ENCODE peak calls at places on chromosomes 2 and 18, in six cellular contexts. C, N, A, H, W and P are unnamed samples. For H3K27me3, the result is how much of the 10 kb centered on the place peaks cover.

GRCh38 chr18:39571511-39571910 is 2005.9 kb upstream of the CELF4 start:
- DNase-seq in C (no peak), N (no peak), H (no peak), W (no peak), A (no peak), P (no peak)

GRCh38 chr2:201129044-201129505 is 13.1 kb downstream of the CFLAR start:
- DNase-seq in W (no peak), C (peak), H (peak), N (no peak), A (no peak), P (peak)

GRCh38 chr2:30392097-30392496 is 54.9 kb upstream of the LCLAT1 start:
- DNase-seq in W (no peak), A (no peak), C (no peak), H (no peak), N (no peak), P (no peak)

GRCh38 chr18:11095674-11096293 is 53.6 kb downstream of the PIEZO2 start:
- DNase-seq in H (no peak), N (no peak), C (no peak), W (no peak), A (no peak), P (no peak)

GRCh38 chr2:204234879-204235278 is 298.3 kb downstream of the ICOS start:
- DNase-seq in W (no peak), A (no peak), C (no peak), H (no peak), N (no peak), P (no peak)

GRCh38 chr2:165665614-165666013 is 128.4 kb downstream of the GALNT3 start:
- DNase-seq in W (no peak), H (no peak), A (no peak), C (no peak), N (no peak), P (no peak)

GRCh38 chr2:23069935-23070334 is 315.0 kb upstream of the KLHL29 start:
- DNase-seq in H (no peak), C (no peak), W (no peak), A (no peak), N (no peak), P (no peak)

GRCh38 chr2:127820080-127820668 is 9.2 kb upstream of the WDR33 start:
- DNase-seq in A (no peak), H (no peak), N (no peak), C (no peak), W (no peak), P (no peak)

GRCh38 chr2:63049291-63050185 is 1.1 kb upstream of the OTX1 start:
- DNase-seq in W (no peak), H (no peak), A (no peak), C (no peak), N (peak), P (no peak)

GRCh38 chr18:11148655-11149440 is 521 bp downstream of the PIEZO2 start:
- DNase-seq in H (no peak), N (no peak), W (no peak), C (no peak), A (no peak), P (no peak)

GRCh38 chr18:75005622-75006021 is 203.3 kb downstream of the PTGR3 start:
- DNase-seq in W (no peak), H (no peak), A (no peak), C (no peak), N (no peak), P (no peak)

GRCh38 chr18:58268849-58269248 is 224.8 kb downstream of the NEDD4L start:
- DNase-seq in H (no peak), W (no peak), A (no peak), N (no peak), C (peak), P (no peak)

GRCh38 chr2:16664809-16665745 is 557 bp downstream of the CYRIA start:
- DNase-seq in C (no peak), N (peak), W (no peak), A (no peak), H (no peak), P (no peak)

GRCh38 chr2:67888351-67889005 is 174.3 kb downstream of the C1D start:
- DNase-seq in W (no peak), N (no peak), H (no peak), A (no peak), C (no peak), P (no peak)

GRCh38 chr2:158724803-158725271 is 70.3 kb upstream of the DAPL1 start:
- DNase-seq in C (peak), A (peak), N (no peak), W (no peak), H (peak), P (no peak)

GRCh38 chr2:40914648-40915047 is 462.8 kb upstream of the SLC8A1 start:
- DNase-seq in C (no peak), H (no peak), A (no peak), W (no peak), N (no peak), P (no peak)

GRCh38 chr2:146992057-146992456 is 852.8 kb upstream of the ACVR2A start:
- DNase-seq in N (no peak), H (no peak), W (no peak), C (no peak), A (no peak), P (no peak)

GRCh38 chr18:23908827-23909226 is 105.7 kb upstream of the TTC39C start:
- DNase-seq in C (no peak), W (no peak), N (no peak), H (no peak), A (no peak), P (no peak)

GRCh38 chr2:240462073-240462703 is 26.7 kb downstream of the GPC1 start:
- DNase-seq in H (no peak), A (peak), W (peak), N (peak), C (no peak), P (no peak)

GRCh38 chr2:158967114-158967730 is 1.2 kb upstream of the TANC1 start:
- DNase-seq in H (no peak), W (no peak), C (no peak), N (no peak), A (no peak), P (no peak)

GRCh38 chr18:74689251-74689650 is 91.6 kb downstream of the ZNF407 start:
- DNase-seq in W (no peak), H (no peak), C (no peak), A (no peak), N (no peak), P (peak)

GRCh38 chr2:177726853-177727465 is 334.4 kb downstream of the AGPS start:
- DNase-seq in A (no peak), W (no peak), N (no peak), H (no peak), C (no peak), P (no peak)

GRCh38 chr2:184524551-184525382 is 73.6 kb upstream of the ZNF804A start:
- DNase-seq in A (no peak), N (peak), W (no peak), C (no peak), H (no peak), P (no peak)

GRCh38 chr2:120175000-120175581 is 48.1 kb downstream of the TMEM185B start:
- DNase-seq in C (peak), N (no peak), H (no peak), A (peak), W (no peak), P (peak)

GRCh38 chr2:150663143-150663542 is 175.7 kb upstream of the RND3 start:
- DNase-seq in H (no peak), A (no peak), W (no peak), C (peak), N (no peak), P (peak)

GRCh38 chr2:50143822-50144575 is 887.9 kb downstream of the NRXN1 start:
- DNase-seq in H (no peak), N (no peak), C (peak), A (peak), W (no peak), P (peak)

GRCh38 chr2:118315606-118316005 is 227.3 kb downstream of the INSIG2 start:
- DNase-seq in H (no peak), C (no peak), N (no peak), W (no peak), A (no peak), P (no peak)

GRCh38 chr2:164504253-164504652 is 117.0 kb downstream of the GRB14 start:
- DNase-seq in N (no peak), A (no peak), H (no peak), W (no peak), C (peak), P (no peak)

GRCh38 chr2:70928366-70928765 is 7.3 kb upstream of the ATP6V1B1 start:
- DNase-seq in N (no peak), W (no peak), C (no peak), A (no peak), H (no peak), P (no peak)

GRCh38 chr2:1757567-1757966 is 13.3 kb upstream of the PXDN start:
- DNase-seq in C (no peak), N (no peak), H (no peak), A (no peak), W (no peak), P (no peak)

GRCh38 chr2:129905664-129906081 is 73.8 kb upstream of the RAB6C start:
- DNase-seq in A (no peak), C (no peak), N (no peak), H (peak), W (no peak), P (no peak)

GRCh38 chr2:45816273-45816672 is 164.8 kb downstream of the PRKCE start:
- DNase-seq in W (no peak), N (peak), C (no peak), A (peak), H (peak), P (no peak)

GRCh38 chr18:26714739-26715138 is 150.8 kb downstream of the AQP4 start:
- DNase-seq in C (no peak), W (no peak), H (no peak), A (no peak), N (no peak), P (no peak)

GRCh38 chr2:181430406-181431199 is 26.6 kb upstream of the ITGA4 start:
- DNase-seq in A (no peak), N (no peak), H (no peak), C (peak), W (no peak), P (no peak)

GRCh38 chr2:173720310-173720709 is 244.9 kb downstream of the SP3 start:
- DNase-seq in H (no peak), N (no peak), A (no peak), W (no peak), C (no peak), P (no peak)

GRCh38 chr2:211503856-211504255 is 947.5 kb downstream of the CPS1 start:
- DNase-seq in H (no peak), N (no peak), C (no peak), W (no peak), A (no peak), P (no peak)

GRCh38 chr2:211498551-211499205 is 942.3 kb downstream of the CPS1 start:
- DNase-seq in H (no peak), N (no peak), C (no peak), A (no peak), W (no peak), P (no peak)

DNA sequence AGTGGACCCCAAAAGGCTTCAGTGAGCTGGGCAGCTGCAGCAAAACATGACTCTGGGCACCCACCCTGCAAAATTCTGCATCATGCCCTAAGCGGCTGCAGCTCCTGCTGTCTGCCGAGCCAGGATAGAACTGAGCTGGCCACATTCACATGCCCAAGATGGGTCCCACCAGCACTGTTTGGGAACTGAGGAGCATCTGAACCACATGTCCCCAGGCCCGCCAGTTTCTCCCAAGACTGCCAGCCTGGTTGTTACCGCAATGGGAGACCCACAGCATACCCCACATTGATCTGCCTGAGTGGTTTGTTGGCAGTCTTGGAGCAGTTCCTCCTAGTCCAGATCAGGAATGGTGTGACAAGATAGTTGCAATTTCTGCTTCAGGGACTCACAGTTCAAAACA is 946.8 kb downstream of the CPS1 start:
- DNase-seq in N (no peak), C (no peak), H (no peak), W (no peak), A (no peak), P (no peak)
- TF ChIP-seq CTCF in N (no peak), C (no peak), H (no peak), W (no peak), A (no peak), P (no peak)

GRCh38 chr2:69693472-69694450 is 48.2 kb upstream of the ANXA4 start:
- DNase-seq in C (no peak), A (no peak), H (no peak), N (no peak), W (no peak), P (no peak)
- H3K4me3 ChIP-seq in C (no peak), A (no peak), H (no peak), N (no peak), W (no peak), P (no peak)

DNA sequence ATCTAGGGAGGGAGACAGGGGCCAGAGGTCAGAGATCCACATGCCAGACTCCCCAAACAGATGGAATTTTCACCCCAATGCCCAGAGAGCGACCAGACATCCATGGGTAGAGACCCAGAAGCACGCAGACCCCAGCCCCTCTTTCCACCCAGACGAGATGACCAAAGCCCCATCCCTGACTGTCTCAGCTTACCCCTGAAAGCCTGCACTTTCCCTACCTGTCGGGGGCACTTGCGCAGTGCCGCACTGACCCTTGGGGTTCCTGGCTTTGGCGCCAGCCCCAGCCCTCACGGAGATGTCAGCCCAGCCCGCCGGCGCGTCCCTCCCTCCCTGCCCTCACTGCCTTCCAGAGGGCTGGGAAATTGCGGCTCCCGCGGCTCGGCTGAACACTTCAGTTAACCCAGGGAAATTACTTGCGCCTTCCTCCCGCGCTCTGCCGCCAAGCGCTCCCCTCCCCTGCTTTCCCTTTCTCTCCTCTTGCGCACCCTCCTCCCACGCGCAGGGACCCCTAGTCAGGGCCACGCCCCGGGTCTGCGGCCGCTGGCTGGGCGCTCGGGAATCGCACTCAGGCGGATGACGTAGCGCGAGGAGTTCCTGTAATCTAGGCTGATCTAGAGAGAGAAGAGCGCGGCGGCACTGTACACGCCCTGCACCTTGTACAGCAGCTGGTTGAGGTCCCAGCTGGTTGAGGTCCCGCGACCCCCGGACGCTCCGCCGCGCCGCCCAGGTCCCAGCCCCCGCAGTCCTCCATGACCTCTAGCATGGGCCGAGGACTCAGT is 12.0 kb downstream of the ALPG start:
- DNase-seq in N (no peak), W (no peak), C (peak), H (no peak), A (no peak), P (no peak)
- H3K27me3 ChIP-seq in N (under half), W (half or more), C (under half), H (under half), A (under half), P (under half)

GRCh38 chr2:52416340-52416739 is 1351.3 kb upstream of the CHAC2 start:
- DNase-seq in A (no peak), W (no peak), N (no peak), C (no peak), H (no peak), P (no peak)
- TF ChIP-seq CTCF in A (no peak), W (no peak), N (no peak), C (no peak), H (peak), P (no peak)

GRCh38 chr2:20797096-20797495 is 25.8 kb downstream of the LDAH start:
- DNase-seq in A (no peak), H (no peak), C (no peak), N (no peak), W (no peak), P (no peak)
- H3K4me3 ChIP-seq in A (no peak), H (no peak), C (no peak), N (no peak), W (no peak), P (no peak)